ENCODE peak calls at places on chromosomes 2 and 18, in five cellular contexts. M is Peyer's patch, Q is AG04450, W is breast epithelium, P is esophagus squamous epithelium. O is an unnamed sample.

GRCh38 chr2:40199758-40200157 is 252.1 kb downstream of the SLC8A1 start:
- DNase-seq in M (no peak), Q (no peak), W (no peak), P (no peak), O (peak)

GRCh38 chr2:56410140-56410539 is 226.3 kb downstream of the CCDC85A start:
- DNase-seq in M (no peak), Q (no peak), W (no peak), P (no peak), O (no peak)

GRCh38 chr18:26307161-26307773 is 81.0 kb downstream of the TAF4B start:
- DNase-seq in M (no peak), Q (peak), W (no peak), P (no peak), O (peak)

GRCh38 chr2:11598228-11598731 is 64.4 kb downstream of the GREB1 start:
- DNase-seq in M (no peak), Q (no peak), W (no peak), P (no peak), O (no peak)

GRCh38 chr2:18899725-18900124 is 310.4 kb upstream of the NT5C1B start:
- DNase-seq in M (no peak), Q (no peak), W (no peak), P (no peak), O (peak)

GRCh38 chr2:71562518-71562917 is 109.2 kb downstream of the DYSF start:
- DNase-seq in M (no peak), Q (no peak), W (no peak), P (no peak), O (no peak)

GRCh38 chr2:96485751-96486643 is 19.2 kb downstream of the NEURL3 start:
- DNase-seq in M (peak), Q (peak), W (peak), P (no peak), O (peak)

GRCh38 chr18:59820663-59821062 is 79.1 kb upstream of the PMAIP1 start:
- DNase-seq in M (no peak), Q (no peak), W (no peak), P (no peak), O (peak)

GRCh38 chr2:64487256-64488049 is 33.5 kb downstream of the LGALSL start:
- DNase-seq in M (no peak), Q (no peak), W (no peak), P (no peak), O (no peak)

GRCh38 chr2:159939946-159940345 is 122.5 kb downstream of the PLA2R1 start:
- DNase-seq in M (no peak), Q (no peak), W (no peak), P (no peak), O (no peak)

GRCh38 chr2:113370478-113371091 is 66.9 kb upstream of the ZNG1B start:
- DNase-seq in M (peak), Q (peak), W (peak), P (no peak), O (peak)

GRCh38 chr2:98564541-98565164 is 43.7 kb downstream of the COA5 start:
- DNase-seq in M (peak), Q (no peak), W (no peak), P (no peak), O (no peak)

GRCh38 chr2:21415234-21415633 is 291.5 kb downstream of the TDRD15 start:
- DNase-seq in M (no peak), Q (no peak), W (no peak), P (no peak), O (no peak)
- TF ChIP-seq CTCF in M (no peak), Q (no peak), W (no peak), P (no peak), O (no peak)

DNA sequence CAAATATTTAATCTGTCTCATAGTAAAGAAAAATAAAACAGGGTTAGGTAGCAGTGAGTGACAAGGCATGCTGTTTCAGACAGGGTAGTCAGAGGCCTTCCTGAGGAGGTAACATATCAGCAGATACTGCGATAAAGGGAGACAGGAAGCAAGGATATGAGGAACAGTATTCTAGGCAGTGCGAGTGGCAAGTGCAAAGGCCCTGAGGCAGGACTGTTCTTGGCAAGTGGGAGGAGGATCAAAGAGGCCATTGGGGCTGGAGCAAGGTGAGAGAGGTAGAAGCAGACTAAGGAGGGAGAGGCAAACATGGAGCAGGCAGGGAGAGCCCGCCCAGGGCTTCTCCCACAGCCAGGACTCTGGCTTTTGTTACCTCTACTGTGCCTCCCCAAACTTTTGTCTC is 33.6 kb downstream of the GAD1 start:
- DNase-seq in M (no peak), Q (no peak), W (no peak), P (no peak), O (no peak)
- H3K4me3 ChIP-seq in M (no peak), Q (no peak), W (no peak), P (no peak), O (no peak)

GRCh38 chr18:69469444-69469919 is 68.8 kb downstream of the DOK6 start:
- DNase-seq in M (no peak), Q (no peak), W (no peak), P (no peak), O (no peak)
- TF ChIP-seq CTCF in M (no peak), Q (peak), W (no peak), P (no peak), O (peak)

GRCh38 chr2:238158807-238159539 is at the start of gene ERFE:
- DNase-seq in M (no peak), Q (no peak), W (no peak), P (no peak), O (no peak)
- H3K4me3 ChIP-seq in M (peak), Q (peak), W (peak), P (peak), O (peak)

GRCh38 chr2:121008978-121009377 is 273.3 kb downstream of the GLI2 start:
- DNase-seq in M (no peak), Q (no peak), W (no peak), P (no peak), O (no peak)
- TF ChIP-seq CTCF in M (no peak), Q (peak), W (no peak), P (peak), O (peak)

DNA sequence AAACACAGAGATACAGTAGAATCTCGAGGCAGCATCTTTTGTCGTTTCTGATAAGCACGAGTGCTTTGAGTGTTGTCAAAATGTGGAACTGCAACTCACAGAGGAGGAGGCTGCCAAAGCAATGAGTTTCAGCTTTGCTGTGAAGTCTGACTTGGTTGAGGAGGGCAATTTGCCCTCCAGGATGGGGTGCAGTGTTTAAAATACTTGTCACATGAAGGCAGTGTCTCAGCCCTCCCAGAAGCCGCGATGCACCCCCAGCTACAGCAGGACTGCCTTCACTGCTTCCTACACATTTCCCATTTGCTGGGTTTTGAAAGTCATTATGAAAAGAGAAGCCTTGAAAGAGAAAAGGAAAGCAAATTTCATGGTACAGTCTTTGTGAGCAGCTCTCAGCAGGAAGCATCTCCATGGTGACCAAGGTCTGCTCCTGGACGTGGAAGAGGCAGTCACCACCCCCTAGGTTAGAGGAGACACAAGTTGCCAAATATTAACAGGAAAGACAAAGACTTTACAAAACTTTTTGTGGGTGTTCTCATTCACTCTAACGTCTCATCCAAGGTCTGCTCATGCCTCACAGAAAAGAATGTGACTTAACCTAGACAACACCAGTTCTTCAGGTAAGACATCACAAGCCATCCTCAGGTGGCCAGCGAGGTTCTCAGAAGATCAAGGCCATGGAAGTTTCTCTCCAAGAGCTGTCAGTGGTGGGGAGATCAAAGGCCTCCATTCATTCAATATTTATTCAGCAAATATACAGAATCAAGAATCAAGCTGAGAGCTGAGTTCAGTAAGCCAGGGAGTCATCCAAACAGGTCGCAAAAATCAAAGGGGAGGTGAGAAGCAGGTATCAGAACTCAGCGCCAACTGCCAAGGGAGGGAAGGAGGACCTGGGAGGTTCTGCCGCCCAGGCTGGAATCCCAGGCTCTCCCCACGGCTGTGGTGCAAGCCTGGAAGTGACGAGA is 476.0 kb downstream of the EIPR1 start:
- DNase-seq in M (no peak), Q (no peak), W (no peak), P (no peak), O (no peak)
- H3K4me3 ChIP-seq in M (no peak), Q (no peak), W (no peak), P (no peak), O (no peak)

GRCh38 chr18:34957119-34957863 is 83.9 kb upstream of the MAPRE2 start:
- DNase-seq in M (no peak), Q (no peak), W (no peak), P (no peak), O (no peak)
- TF ChIP-seq CTCF in M (no peak), Q (peak), W (no peak), P (no peak), O (no peak)

GRCh38 chr18:76457475-76457874 is 37.6 kb downstream of the ZNF516 start:
- DNase-seq in M (peak), Q (no peak), W (no peak), P (no peak), O (no peak)

GRCh38 chr18:76456018-76456750 is 38.9 kb downstream of the ZNF516 start:
- DNase-seq in M (peak), Q (no peak), W (no peak), P (no peak), O (no peak)

GRCh38 chr18:76457957-76458356 is 37.1 kb downstream of the ZNF516 start:
- DNase-seq in M (no peak), Q (no peak), W (no peak), P (no peak), O (no peak)

GRCh38 chr18:76455015-76455676 is 39.9 kb downstream of the ZNF516 start:
- DNase-seq in M (peak), Q (no peak), W (no peak), P (no peak), O (no peak)

GRCh38 chr18:76456823-76457222 is 38.2 kb downstream of the ZNF516 start:
- DNase-seq in M (no peak), Q (no peak), W (no peak), P (no peak), O (no peak)
- H3K4me3 ChIP-seq in M (no peak), Q (no peak), W (no peak), P (no peak), O (no peak)